ENCODE peak calls at places on chromosomes 5 and 9, in eight cellular contexts. P is RWPE1; B is NAMALWA; D is renal cortical epithelial cell; L is ELF-1; R is GM23248; G is colonic mucosa; M is activated CD8-positive, alpha-beta memory T cell treated with anti-CD3 and anti-CD28 coated beads, Interleukin-2, amount 10 ng/mL, durations not matched to agents 7 days and 5 days. H is an unnamed sample.

GRCh38 chr9:69379250-69379982 is 54.4 kb downstream of the ENTREP1 start:
- DNase-seq in P (peak; percentile 65), B (no peak), D (peak; percentile 38), L (peak; percentile 63), R (peak; percentile 56), G (no peak), M (no peak), H (no peak)

GRCh38 chr9:126981218-126981617 is 66.6 kb downstream of the RALGPS1 start:
- DNase-seq in P (no peak), B (no peak), D (no peak), L (no peak), R (no peak), G (no peak), M (no peak), H (no peak)

GRCh38 chr9:89518466-89519392 is 20.8 kb upstream of the SEMA4D start:
- DNase-seq in P (no peak), B (no peak), D (no peak), L (peak; percentile 28), R (no peak), G (no peak), M (no peak), H (no peak)

GRCh38 chr5:82387041-82387818 is 109.1 kb upstream of the RPS23 start:
- DNase-seq in P (peak; percentile 27), B (no peak), D (no peak), L (peak; percentile 41), R (no peak), G (no peak), M (no peak), H (no peak)

GRCh38 chr5:160638141-160638742 is 213.8 kb downstream of the ATP10B start:
- DNase-seq in P (no peak), B (no peak), D (peak; percentile 42), L (no peak), R (no peak), G (no peak), M (no peak), H (no peak)

GRCh38 chr9:2876320-2876719 is 32.4 kb upstream of the PUM3 start:
- DNase-seq in P (no peak), B (no peak), D (no peak), L (no peak), R (no peak), G (no peak), M (no peak), H (no peak)

GRCh38 chr9:113646946-113647914 is 183.7 kb downstream of the RGS3 start:
- DNase-seq in P (no peak), B (no peak), D (no peak), L (no peak), R (no peak), G (no peak), M (no peak), H (no peak)

GRCh38 chr9:73423891-73424290 is 272.2 kb downstream of the ANXA1 start:
- DNase-seq in P (no peak), B (no peak), D (no peak), L (no peak), R (no peak), G (no peak), M (no peak), H (no peak)

GRCh38 chr5:106392766-106393165 is 1278.0 kb downstream of the EFNA5 start:
- DNase-seq in P (peak; percentile 41), B (no peak), D (no peak), L (no peak), R (no peak), G (no peak), M (no peak), H (no peak)

GRCh38 chr9:136952876-136953770 is 1.1 kb downstream of the LCN12 start:
- DNase-seq in P (no peak), B (no peak), D (no peak), L (peak; percentile 33), R (no peak), G (no peak), M (no peak), H (peak; percentile 45)

GRCh38 chr5:110727025-110727314 is 499 bp upstream of the TMEM232 start:
- DNase-seq in P (no peak), B (no peak), D (peak; percentile 26), L (no peak), R (no peak), G (no peak), M (no peak), H (peak; percentile 37)

H was measured in GM23338.